ENCODE peak calls at places on chromosomes 2 and 18, in six cellular contexts. J, I, V, K, F and H are unnamed samples.

GRCh38 chr2:134301099-134301970 is 47.5 kb downstream of the MGAT5 start:
- DNase-seq in V (no peak), F (no peak), K (peak), J (no peak), I (no peak), H (peak)

GRCh38 chr2:148865515-148865914 is 9.5 kb upstream of the KIF5C start:
- DNase-seq in K (no peak), I (no peak), F (no peak), J (no peak), V (no peak), H (no peak)

GRCh38 chr2:237799060-237799428 is 465 bp downstream of the RBM44 start:
- DNase-seq in V (no peak), J (no peak), F (no peak), K (no peak), I (no peak), H (no peak)

GRCh38 chr2:212733273-212733672 is 194.7 kb upstream of the ERBB4 start:
- DNase-seq in I (no peak), V (no peak), K (no peak), J (no peak), F (no peak), H (no peak)

GRCh38 chr2:227655454-227655853 is 11.2 kb upstream of the SCYGR5 start:
- DNase-seq in J (no peak), K (peak), V (peak), F (no peak), I (peak), H (peak)

GRCh38 chr18:58303363-58303762 is 259.3 kb downstream of the NEDD4L start:
- DNase-seq in I (no peak), F (no peak), J (no peak), V (no peak), K (no peak), H (no peak)

GRCh38 chr2:5692561-5693287 is 540 bp downstream of the SOX11 start:
- DNase-seq in F (no peak), V (no peak), I (no peak), K (peak), J (peak), H (peak)

GRCh38 chr18:48007955-48008701 is 77.7 kb upstream of the SMAD2 start:
- DNase-seq in V (no peak), K (peak), I (peak), F (peak), J (peak), H (no peak)

GRCh38 chr18:43396266-43396665 is 119.0 kb upstream of the SYT4 start:
- DNase-seq in I (no peak), J (no peak), K (peak), V (peak), F (no peak), H (no peak)

GRCh38 chr2:78383576-78383975 is 641.9 kb upstream of the REG3G start:
- DNase-seq in K (no peak), J (no peak), I (no peak), F (no peak), V (no peak), H (no peak)

GRCh38 chr2:149394864-149395263 is 64.5 kb downstream of the LYPD6 start:
- DNase-seq in F (no peak), I (no peak), V (no peak), K (no peak), J (no peak), H (peak)

GRCh38 chr2:101983928-101984327 is 7.8 kb upstream of the IL1R2 start:
- DNase-seq in I (no peak), F (no peak), J (no peak), V (no peak), K (peak), H (no peak)
- TF ChIP-seq CTCF in I (no peak), F (no peak), J (peak), V (peak), K (peak), H (peak)

GRCh38 chr18:41096504-41096903 is 858.5 kb upstream of the PIK3C3 start:
- DNase-seq in K (peak), V (peak), I (no peak), F (no peak), J (no peak), H (peak)
- TF ChIP-seq CTCF in K (no peak), V (peak), I (no peak), F (no peak), J (peak), H (peak)

GRCh38 chr2:44955593-44956449 is 14.3 kb downstream of the SIX3 start:
- DNase-seq in F (peak), I (peak), K (peak), J (peak), V (peak), H (peak)
- TF ChIP-seq CTCF in F (peak), I (peak), K (peak), J (peak), V (peak), H (peak)

GRCh38 chr2:174353004-174353403 is 18.2 kb downstream of the SP9 start:
- DNase-seq in K (no peak), F (no peak), V (no peak), I (no peak), J (no peak), H (no peak)

GRCh38 chr2:174344716-174345472 is 10.1 kb downstream of the SP9 start:
- DNase-seq in F (no peak), K (peak), V (peak), I (no peak), J (no peak), H (peak)

GRCh38 chr2:174350593-174351181 is 15.9 kb downstream of the SP9 start:
- DNase-seq in J (no peak), V (no peak), I (no peak), F (no peak), K (no peak), H (no peak)

DNA sequence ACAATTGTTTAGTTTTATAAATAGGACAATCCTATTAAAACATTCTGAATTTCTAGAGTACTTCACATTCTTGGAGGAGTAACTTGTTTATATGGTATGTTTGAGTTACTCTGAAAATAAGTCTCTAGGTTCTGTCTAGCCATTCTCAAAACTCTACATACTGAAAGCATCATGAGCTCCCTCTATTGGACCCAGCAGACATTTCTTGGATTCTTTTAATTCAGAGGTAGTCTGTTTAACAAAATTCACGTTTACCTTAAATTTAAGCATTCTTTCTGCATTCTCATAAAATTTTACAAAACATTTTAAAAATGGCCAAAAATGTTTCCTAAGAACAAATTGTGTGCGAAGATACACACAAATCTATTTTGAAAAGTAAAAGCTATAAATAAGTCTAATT is 15.3 kb downstream of the SP9 start:
- DNase-seq in J (no peak), I (no peak), K (no peak), V (no peak), F (no peak), H (peak)
- TF ChIP-seq CTCF in J (no peak), I (peak), K (peak), V (peak), F (no peak), H (peak)

GRCh38 chr2:236747426-236747825 is 177.8 kb downstream of the ACKR3 start:
- DNase-seq in J (no peak), I (no peak), V (no peak), K (no peak), F (no peak), H (no peak)

GRCh38 chr2:236743623-236744280 is 174.1 kb downstream of the ACKR3 start:
- DNase-seq in F (no peak), J (no peak), V (peak), I (no peak), K (peak), H (peak)

GRCh38 chr2:236744316-236745105 is 174.9 kb downstream of the ACKR3 start:
- DNase-seq in V (peak), F (no peak), J (no peak), I (no peak), K (peak), H (peak)

GRCh38 chr2:236746833-236747232 is 177.2 kb downstream of the ACKR3 start:
- DNase-seq in F (no peak), V (no peak), K (no peak), I (no peak), J (no peak), H (no peak)

DNA sequence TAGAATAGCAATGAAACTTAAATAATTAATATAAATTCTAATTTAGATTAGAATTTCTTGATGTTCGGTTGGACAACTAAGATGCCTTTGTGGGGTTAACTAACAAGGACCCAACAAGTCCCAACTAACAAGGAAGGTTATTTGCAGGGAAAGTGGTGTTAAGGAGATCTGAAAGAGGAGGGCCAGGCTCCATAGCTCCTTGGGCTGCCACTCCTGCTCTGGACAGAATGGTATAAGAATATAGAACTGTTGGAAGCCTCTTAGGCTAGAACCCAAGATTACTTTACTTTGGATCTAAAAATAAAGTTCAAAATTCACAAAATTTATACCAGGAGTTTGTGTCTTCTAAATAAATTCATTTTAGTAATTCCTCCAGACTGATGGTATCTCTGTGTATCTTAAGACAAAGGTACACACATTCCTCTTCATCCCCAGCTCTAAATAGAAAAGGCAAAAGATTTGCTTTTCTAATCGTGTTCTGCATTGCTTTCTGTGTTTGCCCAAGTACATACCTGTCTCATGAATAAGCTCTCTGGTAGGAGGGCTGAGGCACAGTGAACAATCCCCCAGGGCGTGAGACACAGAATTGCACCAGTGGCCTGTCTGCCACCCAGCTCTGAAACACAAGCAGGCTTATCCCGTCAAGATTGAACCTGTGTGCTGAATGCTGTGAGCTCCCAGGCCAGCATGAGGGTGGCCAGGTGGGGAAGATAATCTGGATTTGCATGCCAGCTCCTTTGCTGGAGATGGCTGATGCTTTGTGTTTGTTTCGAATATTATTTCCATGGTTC is 176.0 kb downstream of the ACKR3 start:
- DNase-seq in V (peak), I (peak), K (peak), J (no peak), F (peak), H (peak)
- TF ChIP-seq CTCF in V (no peak), I (no peak), K (no peak), J (no peak), F (no peak), H (no peak)

GRCh38 chr2:47535073-47535472 is 132.1 kb downstream of the MSH2 start:
- DNase-seq in K (no peak), I (no peak), V (no peak), F (no peak), J (no peak), H (no peak)

GRCh38 chr2:47541848-47542450 is 139.0 kb downstream of the MSH2 start:
- DNase-seq in V (no peak), I (no peak), F (no peak), K (no peak), J (no peak), H (no peak)

GRCh38 chr2:47536696-47537095 is 133.7 kb downstream of the MSH2 start:
- DNase-seq in K (no peak), V (no peak), I (no peak), F (no peak), J (no peak), H (no peak)

GRCh38 chr2:47535991-47536390 is 133.0 kb downstream of the MSH2 start:
- DNase-seq in V (no peak), K (peak), F (no peak), J (no peak), I (no peak), H (peak)

DNA sequence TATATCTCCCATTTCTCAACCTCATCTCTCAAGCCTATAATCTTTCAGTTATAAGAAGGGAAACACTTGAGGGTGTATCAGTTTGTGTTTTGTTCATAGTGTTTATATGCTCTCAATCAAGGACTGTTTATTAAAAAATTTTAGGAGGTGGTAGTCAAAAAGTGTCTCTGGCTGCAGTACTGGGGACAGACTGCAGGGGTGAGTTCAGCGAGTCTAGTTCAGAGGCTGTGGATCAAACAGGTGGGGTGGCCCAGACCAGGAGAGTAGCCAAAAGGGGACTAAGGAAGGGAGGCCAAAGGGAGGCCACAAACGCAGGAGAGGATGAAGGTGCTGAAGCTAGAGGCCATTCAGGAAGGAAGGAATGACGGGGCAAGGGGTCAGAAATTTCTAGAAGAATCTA is 136.3 kb downstream of the MSH2 start:
- DNase-seq in F (no peak), V (no peak), I (no peak), J (no peak), K (no peak), H (no peak)
- TF ChIP-seq CTCF in F (no peak), V (peak), I (no peak), J (no peak), K (peak), H (no peak)